ENCODE peak calls at places on chromosomes 3 and 15, in seven cellular contexts. One of them, this sample, is unnamed.

GRCh38 chr3:114376091-114376490 is 82.3 kb downstream of the TIGIT start:
- DNase-seq in HFF-Myc: no peak
- DNase-seq in SK-N-SH: no peak
- DNase-seq in heart left ventricle: no peak
- DNase-seq in hepatocyte: no peak
- DNase-seq in MM.1S: no peak
- DNase-seq in astrocyte of the cerebellum: no peak
- DNase-seq in this sample: no peak

GRCh38 chr3:59273976-59274375 is 224.2 kb upstream of the CFAP20DC start:
- DNase-seq in HFF-Myc: no peak
- DNase-seq in SK-N-SH: no peak
- DNase-seq in heart left ventricle: no peak
- DNase-seq in hepatocyte: no peak
- DNase-seq in MM.1S: no peak
- DNase-seq in astrocyte of the cerebellum: no peak
- DNase-seq in this sample: no peak

GRCh38 chr3:30324587-30324986 is 281.8 kb upstream of the TGFBR2 start:
- DNase-seq in HFF-Myc: peak
- DNase-seq in SK-N-SH: no peak
- DNase-seq in heart left ventricle: no peak
- DNase-seq in hepatocyte: peak
- DNase-seq in MM.1S: no peak
- DNase-seq in astrocyte of the cerebellum: no peak
- DNase-seq in this sample: no peak

GRCh38 chr3:154972951-154973350 is 107.2 kb upstream of the MME start:
- DNase-seq in HFF-Myc: no peak
- DNase-seq in SK-N-SH: no peak
- DNase-seq in heart left ventricle: no peak
- DNase-seq in hepatocyte: no peak
- DNase-seq in MM.1S: peak
- DNase-seq in astrocyte of the cerebellum: peak
- DNase-seq in this sample: no peak

GRCh38 chr15:47411733-47412530 is 305.4 kb upstream of the SEMA6D start:
- DNase-seq in HFF-Myc: no peak
- DNase-seq in SK-N-SH: peak
- DNase-seq in heart left ventricle: no peak
- DNase-seq in hepatocyte: no peak
- DNase-seq in MM.1S: no peak
- DNase-seq in astrocyte of the cerebellum: no peak
- DNase-seq in this sample: no peak

GRCh38 chr3:160756907-160757623 is 1.0 kb downstream of the PPM1L start:
- DNase-seq in HFF-Myc: no peak
- DNase-seq in SK-N-SH: peak
- DNase-seq in heart left ventricle: peak
- DNase-seq in hepatocyte: peak
- DNase-seq in MM.1S: no peak
- DNase-seq in astrocyte of the cerebellum: no peak
- DNase-seq in this sample: no peak

GRCh38 chr15:75355369-75355768 is 8.5 kb downstream of the NEIL1 start:
- DNase-seq in HFF-Myc: no peak
- DNase-seq in SK-N-SH: no peak
- DNase-seq in heart left ventricle: peak
- DNase-seq in hepatocyte: no peak
- DNase-seq in MM.1S: no peak
- DNase-seq in astrocyte of the cerebellum: no peak
- DNase-seq in this sample: no peak

GRCh38 chr3:119681279-119681678 is 4.1 kb upstream of the COX17 start:
- DNase-seq in HFF-Myc: no peak
- DNase-seq in SK-N-SH: peak
- DNase-seq in heart left ventricle: no peak
- DNase-seq in hepatocyte: peak
- DNase-seq in MM.1S: peak
- DNase-seq in astrocyte of the cerebellum: peak
- DNase-seq in this sample: no peak

GRCh38 chr15:30670056-30670455 is 44.1 kb downstream of the ARHGAP11B start:
- DNase-seq in HFF-Myc: no peak
- DNase-seq in SK-N-SH: no peak
- DNase-seq in heart left ventricle: no peak
- DNase-seq in hepatocyte: no peak
- DNase-seq in MM.1S: no peak
- DNase-seq in astrocyte of the cerebellum: no peak
- DNase-seq in this sample: no peak

GRCh38 chr3:98886525-98886924 is 15.0 kb downstream of the DCBLD2 start:
- DNase-seq in HFF-Myc: no peak
- DNase-seq in SK-N-SH: no peak
- DNase-seq in heart left ventricle: no peak
- DNase-seq in hepatocyte: no peak
- DNase-seq in MM.1S: no peak
- DNase-seq in astrocyte of the cerebellum: no peak
- DNase-seq in this sample: no peak

GRCh38 chr3:138383715-138384114 is 35.3 kb downstream of the MRAS start:
- DNase-seq in HFF-Myc: no peak
- DNase-seq in SK-N-SH: no peak
- DNase-seq in heart left ventricle: no peak
- DNase-seq in hepatocyte: no peak
- DNase-seq in MM.1S: no peak
- DNase-seq in astrocyte of the cerebellum: no peak
- DNase-seq in this sample: no peak

GRCh38 chr15:79168922-79169322 is 78.3 kb upstream of the RASGRF1 start:
- DNase-seq in HFF-Myc: no peak
- DNase-seq in SK-N-SH: no peak
- DNase-seq in heart left ventricle: peak
- DNase-seq in hepatocyte: peak
- DNase-seq in MM.1S: no peak
- DNase-seq in astrocyte of the cerebellum: no peak
- DNase-seq in this sample: peak

GRCh38 chr15:73575636-73576247 is 57.4 kb downstream of the NPTN start:
- DNase-seq in HFF-Myc: peak
- DNase-seq in SK-N-SH: no peak
- DNase-seq in heart left ventricle: peak
- DNase-seq in hepatocyte: no peak
- DNase-seq in MM.1S: no peak
- DNase-seq in astrocyte of the cerebellum: peak
- DNase-seq in this sample: no peak
- H3K4me3 ChIP-seq in HFF-Myc: no peak
- H3K4me3 ChIP-seq in SK-N-SH: no peak
- H3K4me3 ChIP-seq in heart left ventricle: no peak
- H3K4me3 ChIP-seq in hepatocyte: no peak
- H3K4me3 ChIP-seq in MM.1S: no peak
- H3K4me3 ChIP-seq in astrocyte of the cerebellum: no peak
- H3K4me3 ChIP-seq in this sample: no peak

DNA sequence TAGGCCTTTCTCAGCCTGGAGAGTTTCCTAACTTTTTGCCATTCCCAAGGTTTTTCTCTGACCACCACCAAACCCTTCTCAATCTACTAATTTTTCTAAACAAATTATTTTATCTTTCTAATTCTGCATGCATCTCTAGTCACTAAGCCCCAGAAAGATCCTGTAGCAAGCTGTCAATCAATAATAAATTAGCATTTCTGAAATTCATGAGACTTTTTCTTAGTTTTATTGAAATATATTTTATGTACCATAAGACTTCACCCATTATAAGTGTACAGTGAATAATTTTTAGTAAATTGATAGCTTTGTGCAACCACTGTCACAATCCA is 22.4 kb upstream of the AP4E1 start:
- DNase-seq in HFF-Myc: no peak
- DNase-seq in SK-N-SH: no peak
- DNase-seq in heart left ventricle: no peak
- DNase-seq in hepatocyte: no peak
- DNase-seq in MM.1S: no peak
- DNase-seq in astrocyte of the cerebellum: no peak
- DNase-seq in this sample: no peak
- TF ChIP-seq CTCF in HFF-Myc: no peak
- TF ChIP-seq CTCF in SK-N-SH: no peak
- TF ChIP-seq CTCF in heart left ventricle: no peak
- TF ChIP-seq CTCF in hepatocyte: no peak
- TF ChIP-seq CTCF in MM.1S: no peak
- TF ChIP-seq CTCF in astrocyte of the cerebellum: no peak
- TF ChIP-seq CTCF in this sample: no peak

GRCh38 chr3:71063768-71064287 is 519.7 kb downstream of the FOXP1 start:
- DNase-seq in HFF-Myc: no peak
- DNase-seq in SK-N-SH: peak
- DNase-seq in heart left ventricle: peak
- DNase-seq in hepatocyte: peak
- DNase-seq in MM.1S: peak
- DNase-seq in astrocyte of the cerebellum: no peak
- DNase-seq in this sample: no peak

GRCh38 chr3:71061581-71061980 is 521.9 kb downstream of the FOXP1 start:
- DNase-seq in HFF-Myc: no peak
- DNase-seq in SK-N-SH: no peak
- DNase-seq in heart left ventricle: no peak
- DNase-seq in hepatocyte: no peak
- DNase-seq in MM.1S: no peak
- DNase-seq in astrocyte of the cerebellum: no peak
- DNase-seq in this sample: no peak

GRCh38 chr3:71062920-71063767 is 520.4 kb downstream of the FOXP1 start:
- DNase-seq in HFF-Myc: no peak
- DNase-seq in SK-N-SH: peak
- DNase-seq in heart left ventricle: no peak
- DNase-seq in hepatocyte: no peak
- DNase-seq in MM.1S: peak
- DNase-seq in astrocyte of the cerebellum: no peak
- DNase-seq in this sample: no peak

GRCh38 chr3:71061037-71061436 is 522.5 kb downstream of the FOXP1 start:
- DNase-seq in HFF-Myc: no peak
- DNase-seq in SK-N-SH: no peak
- DNase-seq in heart left ventricle: no peak
- DNase-seq in hepatocyte: no peak
- DNase-seq in MM.1S: no peak
- DNase-seq in astrocyte of the cerebellum: no peak
- DNase-seq in this sample: no peak

DNA sequence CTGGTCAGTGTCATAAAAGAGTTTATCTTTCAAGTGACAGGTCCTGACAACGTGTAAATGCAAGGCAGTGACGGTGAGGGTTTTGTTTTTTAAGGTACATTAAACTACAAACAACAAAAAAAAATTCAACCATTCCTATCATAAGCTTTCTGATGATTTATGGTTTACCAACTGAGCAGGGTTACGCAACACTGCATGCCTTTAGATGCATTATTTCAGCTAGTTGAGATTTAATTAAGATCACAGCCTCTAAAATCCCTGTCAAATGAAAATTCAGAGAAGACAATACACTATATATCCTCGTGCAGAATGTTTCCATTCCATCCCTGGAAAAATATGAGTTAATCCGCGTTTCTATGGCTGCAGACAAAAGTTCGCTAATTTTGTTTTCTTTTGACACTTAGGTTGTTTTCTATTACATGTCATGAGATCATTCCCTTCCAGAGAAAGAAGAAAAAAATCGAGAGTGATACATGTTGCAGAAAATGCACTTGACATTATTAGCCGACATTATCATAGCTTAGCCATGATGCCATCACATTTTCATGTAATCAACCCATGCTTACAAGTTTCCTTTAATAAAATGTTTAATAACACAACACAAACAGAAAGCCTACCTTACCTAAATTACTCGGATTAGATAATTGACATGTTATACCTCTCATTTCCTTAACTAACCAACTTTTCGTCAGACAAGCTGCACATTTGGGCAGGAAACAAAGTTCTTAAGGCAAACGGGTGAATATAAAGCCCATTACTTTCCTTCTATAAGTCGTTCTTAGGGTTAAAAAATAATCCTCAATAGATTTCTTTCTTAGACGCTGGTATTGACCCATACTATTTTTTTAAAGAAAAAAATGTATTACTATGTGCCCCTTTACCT is 521.2 kb downstream of the FOXP1 start:
- DNase-seq in HFF-Myc: no peak
- DNase-seq in SK-N-SH: no peak
- DNase-seq in heart left ventricle: no peak
- DNase-seq in hepatocyte: no peak
- DNase-seq in MM.1S: no peak
- DNase-seq in astrocyte of the cerebellum: no peak
- DNase-seq in this sample: no peak
- H3K4me3 ChIP-seq in HFF-Myc: peak
- H3K4me3 ChIP-seq in SK-N-SH: peak
- H3K4me3 ChIP-seq in heart left ventricle: peak
- H3K4me3 ChIP-seq in hepatocyte: peak
- H3K4me3 ChIP-seq in MM.1S: peak
- H3K4me3 ChIP-seq in astrocyte of the cerebellum: peak
- H3K4me3 ChIP-seq in this sample: no peak

DNA sequence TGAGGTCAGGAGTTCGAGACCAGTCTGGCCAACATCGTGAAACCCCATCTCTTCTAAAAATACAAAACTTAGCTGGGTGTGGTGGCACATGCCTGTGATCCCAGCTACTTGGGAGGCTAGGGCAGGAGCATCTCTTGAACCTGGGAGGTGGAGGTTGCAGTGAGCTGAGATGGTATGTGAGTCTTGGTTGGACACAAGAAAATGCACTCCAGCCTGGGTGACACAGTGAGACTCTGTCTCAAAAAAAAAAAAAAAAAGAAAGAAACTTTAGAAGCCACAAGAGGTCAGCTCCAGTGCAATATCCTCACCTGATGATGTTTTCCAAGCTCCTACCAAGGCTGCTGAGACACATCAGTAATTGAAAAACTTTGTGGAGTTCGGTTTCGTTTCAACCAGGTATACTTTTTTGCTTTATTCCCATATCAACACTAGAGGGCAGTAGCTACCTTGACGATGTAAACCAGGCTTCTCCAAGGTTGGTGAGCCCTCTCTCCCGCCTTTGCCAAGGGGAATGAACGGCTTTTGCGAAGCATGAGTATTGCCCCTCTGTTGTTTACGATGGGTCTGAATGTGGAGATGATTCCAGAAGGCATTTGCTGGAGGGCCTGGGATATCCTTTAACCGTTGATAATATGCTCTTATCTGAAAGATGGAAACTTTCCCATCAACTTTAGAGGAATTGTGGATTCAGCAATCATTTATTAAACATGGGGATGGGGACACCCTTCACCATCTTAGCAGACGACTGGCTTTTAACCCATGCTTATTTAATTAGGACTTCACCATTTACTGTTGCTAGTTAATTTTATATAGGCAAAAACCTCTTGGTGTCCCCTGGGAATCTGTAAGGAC is 202.8 kb downstream of the SV2B start:
- DNase-seq in HFF-Myc: peak
- DNase-seq in SK-N-SH: peak
- DNase-seq in heart left ventricle: peak
- DNase-seq in hepatocyte: peak
- DNase-seq in MM.1S: peak
- DNase-seq in astrocyte of the cerebellum: peak
- DNase-seq in this sample: peak
- TF ChIP-seq CTCF in HFF-Myc: peak
- TF ChIP-seq CTCF in SK-N-SH: peak
- TF ChIP-seq CTCF in heart left ventricle: peak
- TF ChIP-seq CTCF in hepatocyte: peak
- TF ChIP-seq CTCF in MM.1S: peak
- TF ChIP-seq CTCF in astrocyte of the cerebellum: peak
- TF ChIP-seq CTCF in this sample: peak